ENCODE peak calls at places on chromosomes 6 and 20, in five cellular contexts. E, Q, V, I and H are unnamed samples.

GRCh38 chr6:155943635-155944034 is 488.0 kb upstream of the NOX3 start:
- DNase-seq in Q (no peak), E (no peak), I (peak; percentile 7), V (no peak), H (peak; percentile 10)

GRCh38 chr6:4224082-4224978 is 89.0 kb upstream of the ECI2 start:
- DNase-seq in Q (no peak), E (no peak), I (peak; percentile 31), V (no peak), H (peak; percentile 36)

GRCh38 chr6:159935633-159936032 is 33.2 kb upstream of the IGF2R start:
- DNase-seq in Q (no peak), I (peak; percentile 53), V (no peak), E (no peak), H (no peak)

GRCh38 chr6:3796396-3796795 is 44.9 kb upstream of the PXDC1 start:
- DNase-seq in V (no peak), Q (no peak), E (no peak), I (no peak), H (no peak)

GRCh38 chr6:168032383-168032760 is 34.9 kb downstream of the KIF25 start:
- DNase-seq in V (no peak), Q (no peak), I (peak; percentile 87), E (no peak), H (peak; percentile 86)

GRCh38 chr6:126959765-126960164 is 158.7 kb upstream of the RSPO3 start:
- DNase-seq in I (no peak), E (no peak), Q (no peak), V (no peak), H (no peak)

GRCh38 chr6:157795826-157796225 is 27.2 kb upstream of the SNX9 start:
- DNase-seq in E (no peak), I (no peak), Q (no peak), V (no peak), H (no peak)

GRCh38 chr6:116461563-116462507 is 660 bp downstream of the CALHM6 start:
- DNase-seq in V (no peak), Q (peak; percentile 67), I (peak; percentile 46), E (peak; percentile 41), H (peak; percentile 79)

GRCh38 chr20:38589967-38590681 is 9.1 kb downstream of the ADIG start:
- DNase-seq in I (no peak), Q (no peak), E (no peak), V (no peak), H (no peak)

GRCh38 chr6:93784794-93785757 is 365.7 kb upstream of the EPHA7 start:
- DNase-seq in V (no peak), E (no peak), Q (no peak), I (no peak), H (peak; percentile 62)

GRCh38 chr20:38599410-38599882 is 2.2 kb upstream of the ARHGAP40 start:
- DNase-seq in Q (no peak), I (peak; percentile 22), E (no peak), V (no peak), H (peak; percentile 69)

GRCh38 chr6:110628330-110628729 is 151.9 kb upstream of the SLC22A16 start:
- DNase-seq in E (no peak), Q (no peak), I (peak; percentile 89), V (no peak), H (peak; percentile 35)